ENCODE peak calls at places on chromosomes 13 and 19, in five cellular contexts. V is neuronal stem cell, W is H9, G is IMR-90, S is trophoblast cell. F is an unnamed sample. For H3K4me1, the result is how much of the 10 kb centered on the place peaks cover.

GRCh38 chr13:40665061-40665753 is 1.2 kb downstream of the FOXO1 start:
- DNase-seq in V (peak), W (no peak), G (no peak), S (peak), F (peak)

GRCh38 chr19:4123615-4124568 is at the start of gene MAP2K2:
- DNase-seq in V (peak), W (peak), G (peak), S (peak), F (peak)

GRCh38 chr19:10112037-10112751 is 701 bp downstream of the P2RY11 start:
- DNase-seq in V (no peak), G (no peak), W (no peak), S (no peak), F (peak)

GRCh38 chr19:47778954-47779351 is 450 bp downstream of the SELENOW start:
- DNase-seq in S (no peak), V (no peak), G (no peak), W (no peak), F (no peak)

GRCh38 chr13:75368167-75368566 is 113.8 kb downstream of the TBC1D4 start:
- DNase-seq in V (no peak), W (no peak), G (peak), S (no peak), F (no peak)

GRCh38 chr13:110499621-110500281 is 61.8 kb downstream of the RAB20 start:
- DNase-seq in S (no peak), G (peak), W (no peak), V (no peak), F (no peak)

GRCh38 chr19:16076958-16077611 is 790 bp downstream of the TPM4 start:
- DNase-seq in V (no peak), G (no peak), W (no peak), S (no peak), F (peak)

GRCh38 chr19:13269348-13269747 is 119.1 kb downstream of the IER2 start:
- DNase-seq in W (no peak), G (no peak), S (no peak), V (no peak), F (no peak)

GRCh38 chr13:25468330-25469178 is 96.8 kb downstream of the ATP8A2 start:
- DNase-seq in S (no peak), G (no peak), W (peak), V (peak), F (peak)

GRCh38 chr13:57264965-57265364 is 98.0 kb downstream of the PRR20E start:
- DNase-seq in W (no peak), V (no peak), S (no peak), G (no peak), F (peak)

GRCh38 chr13:39876258-39876657 is 220.8 kb downstream of the COG6 start:
- DNase-seq in W (no peak), V (no peak), S (no peak), G (peak), F (peak)

GRCh38 chr13:33206425-33206824 is 79.1 kb downstream of the STARD13 start:
- DNase-seq in S (no peak), W (no peak), G (peak), V (no peak), F (no peak)

GRCh38 chr19:12751635-12752034 is at the start of gene BEST2:
- DNase-seq in S (peak), V (no peak), W (peak), G (no peak), F (no peak)

GRCh38 chr13:45298206-45298505 is 42.8 kb downstream of the TPT1 start:
- DNase-seq in G (no peak), W (no peak), S (no peak), V (no peak), F (no peak)

GRCh38 chr13:62875118-62875640 is 1459.5 kb upstream of the PCDH20 start:
- DNase-seq in W (no peak), G (no peak), V (no peak), S (no peak), F (no peak)

GRCh38 chr19:13118424-13119193 is 545 bp downstream of the NACC1 start:
- DNase-seq in G (peak), V (peak), W (peak), S (no peak), F (peak)

GRCh38 chr19:29942404-29943261 is 594 bp downstream of the URI1 start:
- DNase-seq in S (peak), W (peak), G (no peak), V (peak), F (peak)

GRCh38 chr13:101415358-101416174 is 742 bp downstream of the NALCN start:
- DNase-seq in V (no peak), S (no peak), W (no peak), G (no peak), F (no peak)

GRCh38 chr13:84400711-84401110 is 518.4 kb upstream of the SLITRK1 start:
- DNase-seq in G (peak), W (no peak), S (no peak), V (no peak), F (no peak)

GRCh38 chr19:49496574-49497008 is 357 bp downstream of the RPS11 start:
- DNase-seq in V (no peak), G (no peak), W (no peak), S (no peak), F (no peak)

GRCh38 chr19:49497047-49497789 is 984 bp downstream of the RPS11 start:
- DNase-seq in S (peak), G (peak), V (no peak), W (peak), F (peak)

GRCh38 chr19:49499030-49499670 is 2.9 kb downstream of the RPS11 start:
- DNase-seq in V (no peak), G (no peak), W (no peak), S (no peak), F (no peak)

GRCh38 chr19:49498475-49498874 is 2.2 kb downstream of the RPS11 start:
- DNase-seq in W (no peak), S (no peak), V (no peak), G (no peak), F (no peak)

GRCh38 chr19:49497790-49498106 is 1.5 kb downstream of the RPS11 start:
- DNase-seq in S (no peak), G (no peak), V (no peak), W (no peak), F (no peak)
- H3K4me1 ChIP-seq in S (under half), G (under half), V (under half), W (under half), F (under half)

DNA sequence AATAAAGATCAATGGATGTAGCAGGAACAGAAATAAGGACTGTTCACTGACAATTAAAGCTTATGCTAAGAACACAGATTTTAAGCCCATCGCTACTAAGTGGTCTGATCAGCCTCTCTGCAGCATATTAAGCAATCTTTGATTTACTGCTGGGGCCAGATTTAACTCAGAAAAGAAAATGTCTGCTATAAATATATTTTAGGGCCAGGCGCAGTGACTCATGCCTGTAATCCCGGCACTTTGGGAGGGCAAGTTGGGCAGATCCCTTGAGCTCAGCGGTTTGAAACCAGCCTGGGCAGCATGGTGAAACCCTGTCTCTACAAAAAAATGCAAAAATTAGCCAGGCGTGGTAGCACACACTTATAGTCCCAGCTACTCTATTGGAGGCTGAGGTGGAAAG is 43.0 kb downstream of the METTL21C start:
- DNase-seq in G (peak), V (no peak), W (no peak), S (no peak), F (no peak)
- H3K27ac ChIP-seq in G (peak), V (no peak), W (no peak), S (no peak), F (no peak)

DNA sequence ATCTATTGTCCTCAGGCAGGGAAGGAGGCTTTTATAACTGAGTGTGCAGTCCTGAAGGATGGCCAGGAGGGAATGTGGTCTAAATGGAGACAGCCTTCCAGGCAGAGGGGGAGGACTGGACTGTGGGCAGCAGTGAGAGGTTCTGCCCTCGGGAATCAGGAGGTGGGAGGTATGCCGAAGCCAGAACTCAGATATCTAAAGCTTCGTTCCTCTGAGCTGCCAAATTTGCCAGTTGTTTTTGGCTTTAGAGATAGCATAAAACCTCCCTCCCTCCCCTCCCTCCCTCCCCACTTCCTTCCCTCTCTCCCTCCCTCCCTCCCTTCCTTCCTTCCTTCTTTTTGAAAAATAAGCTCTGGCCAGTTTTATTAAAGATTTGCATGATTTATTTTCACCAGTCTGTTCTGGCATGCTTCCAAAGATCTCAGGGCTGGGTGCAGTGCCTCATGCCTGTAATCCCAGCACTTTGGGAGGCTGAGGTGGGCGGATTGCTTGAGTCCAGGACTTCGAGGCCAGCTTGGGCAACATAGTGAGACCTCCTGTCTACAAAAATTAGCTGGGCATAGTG is 2.4 kb downstream of the MEDAG start:
- DNase-seq in G (peak), S (no peak), W (no peak), V (no peak), F (no peak)
- H3K4ac ChIP-seq in G (peak), S (no peak), W (no peak), V (no peak), F (no peak)

DNA sequence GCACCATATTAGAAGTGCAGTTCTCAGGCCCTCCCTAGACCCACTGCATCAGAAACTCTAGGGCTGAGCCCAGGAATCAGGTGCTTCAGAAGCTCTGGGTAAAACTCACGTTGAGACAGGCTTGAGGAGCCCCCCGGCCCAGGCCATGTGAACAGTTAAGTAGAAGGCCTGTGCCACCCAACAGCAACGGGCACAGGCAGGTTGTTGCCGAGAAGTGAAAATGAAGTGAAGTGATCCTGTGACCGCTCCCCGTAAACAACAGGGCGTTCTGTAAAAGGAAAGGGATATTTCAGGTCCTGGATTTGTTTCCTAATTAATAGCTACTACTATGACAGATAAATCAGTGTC is 128.8 kb downstream of the ATP11A start:
- DNase-seq in V (no peak), G (no peak), S (no peak), W (no peak), F (no peak)
- H3K4me1 ChIP-seq in V (under half), G (under half), S (under half), W (under half), F (under half)

GRCh38 chr13:21590231-21590630 is 13.7 kb downstream of the MICU2 start:
- DNase-seq in V (no peak), G (peak), S (no peak), W (no peak), F (no peak)

GRCh38 chr13:21594715-21595545 is 9.0 kb downstream of the MICU2 start:
- DNase-seq in G (no peak), S (no peak), W (no peak), V (no peak), F (no peak)

GRCh38 chr13:21596722-21597121 is 7.2 kb downstream of the MICU2 start:
- DNase-seq in W (no peak), S (no peak), G (no peak), V (no peak), F (no peak)

GRCh38 chr13:21595546-21595822 is 8.5 kb downstream of the MICU2 start:
- DNase-seq in V (no peak), W (no peak), G (no peak), S (no peak), F (no peak)
- H3K27ac ChIP-seq in V (no peak), W (no peak), G (no peak), S (no peak), F (no peak)

DNA sequence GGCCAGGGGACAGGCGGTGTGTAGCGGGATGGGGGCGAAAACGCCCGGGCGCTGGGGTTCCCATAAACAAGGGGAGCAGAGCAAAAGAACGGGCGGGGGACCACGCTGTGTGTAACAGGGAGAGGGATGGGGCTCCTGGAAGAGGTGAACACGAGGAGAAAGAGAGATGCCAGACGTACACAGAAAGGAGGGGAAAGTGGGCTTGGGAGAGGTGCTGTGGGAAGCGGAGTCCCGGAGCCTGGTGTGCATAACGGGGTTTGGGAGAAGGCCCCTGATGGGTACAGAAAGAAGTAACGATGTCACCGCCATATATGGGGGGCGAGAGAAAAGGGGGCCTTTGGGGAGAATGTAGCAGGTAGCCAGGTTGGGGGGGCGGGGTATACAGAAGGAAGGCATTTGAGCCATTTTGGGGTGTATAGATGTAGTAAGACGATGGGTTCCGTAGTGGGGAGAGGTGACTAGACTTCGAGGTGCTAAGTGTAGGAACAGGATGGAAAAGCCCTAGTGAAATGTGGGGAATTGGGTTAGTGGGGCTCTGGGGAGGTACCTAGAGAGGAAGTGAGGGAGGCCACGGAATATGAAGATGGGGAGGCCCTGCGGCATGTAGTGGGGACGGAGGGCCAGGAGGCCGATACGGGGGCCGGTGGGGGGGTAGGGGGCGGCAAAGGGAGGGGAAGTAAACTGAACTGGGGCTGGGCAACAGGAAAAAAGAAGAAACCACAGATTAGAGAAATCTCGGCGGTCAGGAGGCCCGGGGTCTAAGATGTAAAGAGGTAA is 762 bp downstream of the ZNF580 start:
- DNase-seq in V (no peak), S (no peak), G (peak), W (no peak), F (peak)
- H3K4ac ChIP-seq in V (peak), S (peak), G (peak), W (no peak), F (peak)

DNA sequence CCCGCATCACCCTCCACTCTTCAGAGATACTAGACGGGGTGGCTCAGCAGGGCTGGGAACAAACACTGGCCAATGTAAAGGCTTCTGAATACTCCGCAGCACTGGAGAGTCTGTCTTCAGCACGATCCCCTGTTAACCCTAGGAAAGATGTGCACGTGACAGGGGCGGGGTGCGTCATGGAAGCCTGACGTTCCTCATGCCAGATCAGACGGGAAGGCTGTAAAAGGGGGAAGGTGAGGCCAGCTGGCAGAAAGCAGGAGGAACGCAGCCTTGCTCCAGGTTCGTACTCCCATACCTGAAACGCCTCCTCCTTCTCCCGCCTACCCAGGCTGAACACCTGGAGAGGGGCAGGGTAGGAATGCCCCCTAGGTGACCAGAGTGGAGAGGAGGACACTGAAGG is 18.4 kb upstream of the FFAR2 start:
- DNase-seq in S (no peak), G (no peak), W (no peak), V (no peak), F (no peak)
- H3K4me1 ChIP-seq in S (under half), G (under half), W (under half), V (under half), F (under half)

GRCh38 chr13:98542568-98543379 is 34.1 kb downstream of the STK24 start:
- DNase-seq in W (no peak), S (no peak), G (no peak), V (no peak), F (no peak)
- H3K27ac ChIP-seq in W (no peak), S (no peak), G (no peak), V (no peak), F (no peak)